ENCODE peak calls at places on chromosomes 2 and 18, in nine cellular contexts. F, M, H, C, L, O, Z, R and P are unnamed samples.

GRCh38 chr2:128425731-128426620 is 107.3 kb upstream of the HS6ST1 start:
- DNase-seq in H (peak), Z (peak), C (peak), R (peak), F (no peak), L (no peak), O (no peak), M (no peak), P (no peak)

GRCh38 chr2:13745324-13745723 is 887.2 kb upstream of the LRATD1 start:
- DNase-seq in Z (no peak), H (no peak), R (no peak), M (no peak), C (peak), F (no peak), O (no peak), L (no peak), P (no peak)

GRCh38 chr2:172639823-172640222 is 83.9 kb downstream of the PDK1 start:
- DNase-seq in H (no peak), C (no peak), Z (no peak), R (no peak), M (no peak), L (no peak), F (no peak), O (no peak), P (peak)

GRCh38 chr2:135745545-135745944 is 3.9 kb downstream of the UBXN4 start:
- DNase-seq in L (no peak), C (no peak), Z (no peak), O (no peak), M (no peak), R (no peak), F (no peak), H (no peak), P (no peak)

GRCh38 chr18:59664329-59664728 is 32.9 kb downstream of the CCBE1 start:
- DNase-seq in R (no peak), F (no peak), O (no peak), L (no peak), M (no peak), Z (no peak), H (no peak), C (no peak), P (no peak)

GRCh38 chr2:190159453-190159852 is 96.9 kb upstream of the MSTN start:
- DNase-seq in H (no peak), O (no peak), M (no peak), R (no peak), C (no peak), F (no peak), L (no peak), Z (no peak), P (no peak)

GRCh38 chr2:111200333-111200879 is 79.7 kb downstream of the BCL2L11 start:
- DNase-seq in Z (no peak), R (no peak), F (peak), L (no peak), O (no peak), C (peak), M (no peak), H (no peak), P (no peak)

GRCh38 chr2:189137519-189137918 is 42.0 kb downstream of the COL5A2 start:
- DNase-seq in O (no peak), F (no peak), Z (no peak), L (no peak), H (no peak), M (no peak), R (no peak), C (no peak), P (no peak)

GRCh38 chr18:25457636-25458035 is 105.7 kb upstream of the ZNF521 start:
- DNase-seq in F (no peak), Z (no peak), C (peak), M (no peak), R (no peak), O (no peak), L (no peak), H (peak), P (no peak)

GRCh38 chr2:186480991-186481390 is 5.1 kb upstream of the ZC3H15 start:
- DNase-seq in C (no peak), O (no peak), F (no peak), R (no peak), M (no peak), Z (no peak), L (no peak), H (no peak), P (no peak)

GRCh38 chr2:10303174-10303633 is 500 bp downstream of the HPCAL1 start:
- DNase-seq in L (no peak), C (no peak), F (peak), M (no peak), H (peak), O (no peak), R (no peak), Z (no peak), P (no peak)

GRCh38 chr2:210169871-210170441 is 1.3 kb downstream of the KANSL1L start:
- DNase-seq in H (peak), M (no peak), L (no peak), Z (no peak), O (no peak), R (no peak), F (peak), C (no peak), P (peak)

GRCh38 chr2:18423636-18424035 is 136.8 kb downstream of the RDH14 start:
- DNase-seq in L (no peak), C (no peak), O (no peak), Z (no peak), M (no peak), F (no peak), R (no peak), H (no peak), P (no peak)

GRCh38 chr2:226665306-226665831 is 134.3 kb downstream of the IRS1 start:
- DNase-seq in M (no peak), H (no peak), R (no peak), F (no peak), O (no peak), Z (no peak), L (no peak), C (no peak), P (no peak)

GRCh38 chr2:20224716-20225293 is at the start of gene SDC1:
- DNase-seq in L (no peak), M (no peak), R (peak), H (peak), Z (no peak), C (peak), F (no peak), O (no peak), P (no peak)

GRCh38 chr2:231331533-231331932 is 64.0 kb upstream of the B3GNT7 start:
- DNase-seq in H (no peak), M (no peak), Z (no peak), R (peak), O (no peak), C (no peak), F (no peak), L (no peak), P (no peak)

GRCh38 chr2:114940785-114941458 is 498.5 kb downstream of the DPP10 start:
- DNase-seq in Z (no peak), H (no peak), O (no peak), M (no peak), C (no peak), L (no peak), R (no peak), F (no peak), P (no peak)

GRCh38 chr2:173353556-173353955 is 1.1 kb upstream of the CDCA7 start:
- DNase-seq in M (no peak), H (no peak), C (no peak), F (no peak), O (no peak), L (no peak), R (no peak), Z (no peak), P (no peak)

GRCh38 chr2:226295123-226295522 is 504.5 kb downstream of the IRS1 start:
- DNase-seq in F (no peak), L (no peak), C (no peak), O (no peak), R (no peak), H (no peak), M (no peak), Z (no peak), P (no peak)

GRCh38 chr2:187549951-187550555 is 4.2 kb downstream of the TFPI start:
- DNase-seq in R (no peak), C (no peak), L (no peak), H (no peak), F (no peak), O (no peak), Z (no peak), M (no peak), P (no peak)

GRCh38 chr18:28903366-28903765 is 726.4 kb upstream of the CDH2 start:
- DNase-seq in M (no peak), R (no peak), C (no peak), O (no peak), H (no peak), Z (no peak), F (no peak), L (no peak), P (no peak)

GRCh38 chr2:159867557-159868330 is 69.7 kb upstream of the CD302 start:
- DNase-seq in Z (no peak), O (no peak), M (no peak), F (no peak), C (no peak), R (no peak), H (no peak), L (no peak), P (no peak)

GRCh38 chr2:197097578-197098366 is 171.3 kb upstream of the PGAP1 start:
- DNase-seq in F (no peak), Z (no peak), L (no peak), M (no peak), C (peak), R (peak), O (no peak), H (no peak), P (no peak)

GRCh38 chr2:71460595-71461303 is 7.4 kb downstream of the DYSF start:
- DNase-seq in L (no peak), M (no peak), F (no peak), H (no peak), C (peak), R (no peak), Z (no peak), O (no peak), P (no peak)

GRCh38 chr18:67875936-67876335 is 359.4 kb upstream of the DSEL start:
- DNase-seq in F (peak), L (no peak), H (no peak), C (no peak), Z (no peak), M (no peak), O (no peak), R (no peak), P (no peak)

GRCh38 chr2:197556456-197556855 is 40.6 kb downstream of the MOB4 start:
- DNase-seq in R (no peak), H (no peak), O (no peak), Z (no peak), F (no peak), M (no peak), C (no peak), L (no peak), P (no peak)

GRCh38 chr18:24663026-24663425 is 202.6 kb downstream of the HRH4 start:
- DNase-seq in H (no peak), L (no peak), R (no peak), F (no peak), M (no peak), Z (no peak), C (no peak), O (no peak), P (no peak)

GRCh38 chr2:8642332-8643078 is 39.4 kb upstream of the ID2 start:
- DNase-seq in L (no peak), R (peak), F (no peak), Z (no peak), H (no peak), O (no peak), C (peak), M (no peak), P (no peak)

GRCh38 chr2:29071032-29071975 is 3.0 kb downstream of the PCARE start:
- DNase-seq in L (no peak), Z (no peak), M (no peak), F (no peak), R (no peak), H (no peak), C (peak), O (no peak), P (no peak)